ENCODE peak calls at places on chromosomes 5 and 9, in four cellular contexts. X is lung, L is cardiac muscle cell, H is lower lobe of right lung. G is an unnamed sample.

GRCh38 chr5:21236896-21237830 is 1249.2 kb upstream of the CDH18 start:
- DNase-seq in L (no peak), X (no peak), H (no peak), G (peak; percentile 9)

GRCh38 chr5:91150189-91150588 is 232.9 kb downstream of the ARRDC3 start:
- DNase-seq in X (no peak), H (no peak), L (no peak), G (no peak)

GRCh38 chr5:103021310-103021709 is 98.6 kb downstream of the GIN1 start:
- DNase-seq in L (no peak), H (no peak), X (no peak), G (peak; percentile 25)

GRCh38 chr5:33933723-33934544 is 2.3 kb upstream of the RXFP3 start:
- DNase-seq in X (no peak), L (no peak), H (no peak), G (no peak)

GRCh38 chr5:140342287-140342686 is 4.1 kb downstream of the HBEGF start:
- DNase-seq in H (no peak), L (no peak), X (no peak), G (no peak)

GRCh38 chr5:130216306-130216705 is 312.0 kb downstream of the CHSY3 start:
- DNase-seq in H (no peak), X (no peak), L (no peak), G (no peak)

GRCh38 chr5:170278611-170279500 is 18.7 kb downstream of the LCP2 start:
- DNase-seq in H (peak; percentile 79), L (no peak), X (peak; percentile 59), G (no peak)

GRCh38 chr5:169650701-169651331 is 13.7 kb downstream of the DOCK2 start:
- DNase-seq in L (no peak), X (no peak), H (no peak), G (no peak)

GRCh38 chr5:33343661-33344327 is 97.0 kb upstream of the TARS1 start:
- DNase-seq in L (no peak), H (no peak), X (no peak), G (peak; percentile 32)

GRCh38 chr5:44875661-44876250 is 67.0 kb downstream of the MRPS30 start:
- DNase-seq in X (no peak), H (no peak), L (no peak), G (peak; percentile 98)

GRCh38 chr9:93296889-93297480 is 113.0 kb downstream of the WNK2 start:
- DNase-seq in L (no peak), X (no peak), H (no peak), G (no peak)

GRCh38 chr9:96217756-96218693 is 84.0 kb downstream of the HSD17B3 start:
- DNase-seq in H (peak; percentile 77), L (peak; percentile 87), X (peak; percentile 73), G (no peak)

GRCh38 chr9:127320122-127320378 is 55.5 kb downstream of the GARNL3 start:
- DNase-seq in L (no peak), H (no peak), X (no peak), G (no peak)

GRCh38 chr5:126354012-126354856 is 69.0 kb upstream of the GRAMD2B start:
- DNase-seq in L (peak; percentile 57), H (no peak), X (no peak), G (peak; percentile 81)

DNA sequence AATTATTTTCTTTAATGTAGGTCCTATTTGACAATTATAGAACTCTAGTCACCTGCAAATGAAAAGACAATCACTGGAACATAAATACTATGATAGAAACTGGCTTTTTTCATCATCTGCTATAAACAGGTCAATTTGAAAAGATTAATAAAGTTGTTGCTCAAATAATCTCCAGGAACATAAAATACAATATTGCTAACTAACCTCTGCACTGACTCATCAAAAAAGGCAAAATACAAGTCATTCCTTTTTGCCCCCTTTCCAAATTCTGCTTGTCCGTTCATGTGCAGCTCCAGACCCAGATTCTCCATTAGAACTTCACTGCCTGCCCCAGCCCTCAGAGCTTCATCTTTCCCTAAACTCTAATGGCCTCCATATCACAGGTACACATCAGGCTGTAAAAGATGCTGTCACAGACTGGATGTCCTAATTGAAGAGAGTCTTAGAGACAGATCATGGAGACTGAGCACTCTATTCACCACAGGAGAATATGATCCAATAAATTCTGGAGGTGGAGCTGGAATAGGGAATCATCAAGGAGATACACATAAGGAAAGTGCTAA is 1.6 kb downstream of the DCTN4 start:
- DNase-seq in L (no peak), X (no peak), H (no peak), G (no peak)
- H3K4me3 ChIP-seq in L (peak overlapping the region; percentile 89), X (no peak overlapping the region), H (peak overlapping the region; percentile 76), G (peak overlapping the region; percentile 9)

GRCh38 chr5:112586596-112587062 is 151.1 kb upstream of the APC start:
- DNase-seq in X (no peak), H (no peak), L (no peak), G (no peak)
- H3K4me3 ChIP-seq in X (no peak overlapping the region), H (no peak overlapping the region), L (no peak overlapping the region), G (no peak overlapping the region)

GRCh38 chr5:1445313-1445894 is at the start of gene SLC6A3:
- DNase-seq in H (no peak), X (no peak), L (peak; percentile 81), G (no peak)
- H3K4me3 ChIP-seq in H (peak within 1 kb of the TSS; percentile 27), X (no peak within 1 kb of the TSS), L (peak within 1 kb of the TSS; percentile 10), G (no peak within 1 kb of the TSS)

DNA sequence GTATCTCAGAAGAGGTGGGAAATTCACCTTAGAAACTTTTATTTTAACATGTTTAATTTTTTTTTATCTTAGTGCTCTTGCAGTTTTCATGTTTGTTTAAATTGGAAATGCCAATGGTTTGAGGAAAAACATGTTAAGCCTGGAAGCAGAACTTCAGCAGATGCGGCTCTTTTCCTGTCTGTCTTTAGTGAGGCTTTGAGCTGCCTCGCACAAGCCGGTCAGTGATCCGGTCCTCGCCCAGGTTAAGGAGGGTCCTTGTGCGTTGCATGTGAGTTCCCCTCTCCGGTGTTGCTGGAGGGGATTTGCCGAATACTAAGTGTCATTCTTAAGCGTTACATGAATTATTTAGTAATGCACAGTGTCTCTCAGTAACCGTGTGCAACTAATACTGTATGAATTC is 9.4 kb upstream of the PLEKHG4B start:
- DNase-seq in X (no peak), H (no peak), L (no peak), G (no peak)
- H3K4me3 ChIP-seq in X (no peak overlapping the region), H (no peak overlapping the region), L (no peak overlapping the region), G (no peak overlapping the region)

DNA sequence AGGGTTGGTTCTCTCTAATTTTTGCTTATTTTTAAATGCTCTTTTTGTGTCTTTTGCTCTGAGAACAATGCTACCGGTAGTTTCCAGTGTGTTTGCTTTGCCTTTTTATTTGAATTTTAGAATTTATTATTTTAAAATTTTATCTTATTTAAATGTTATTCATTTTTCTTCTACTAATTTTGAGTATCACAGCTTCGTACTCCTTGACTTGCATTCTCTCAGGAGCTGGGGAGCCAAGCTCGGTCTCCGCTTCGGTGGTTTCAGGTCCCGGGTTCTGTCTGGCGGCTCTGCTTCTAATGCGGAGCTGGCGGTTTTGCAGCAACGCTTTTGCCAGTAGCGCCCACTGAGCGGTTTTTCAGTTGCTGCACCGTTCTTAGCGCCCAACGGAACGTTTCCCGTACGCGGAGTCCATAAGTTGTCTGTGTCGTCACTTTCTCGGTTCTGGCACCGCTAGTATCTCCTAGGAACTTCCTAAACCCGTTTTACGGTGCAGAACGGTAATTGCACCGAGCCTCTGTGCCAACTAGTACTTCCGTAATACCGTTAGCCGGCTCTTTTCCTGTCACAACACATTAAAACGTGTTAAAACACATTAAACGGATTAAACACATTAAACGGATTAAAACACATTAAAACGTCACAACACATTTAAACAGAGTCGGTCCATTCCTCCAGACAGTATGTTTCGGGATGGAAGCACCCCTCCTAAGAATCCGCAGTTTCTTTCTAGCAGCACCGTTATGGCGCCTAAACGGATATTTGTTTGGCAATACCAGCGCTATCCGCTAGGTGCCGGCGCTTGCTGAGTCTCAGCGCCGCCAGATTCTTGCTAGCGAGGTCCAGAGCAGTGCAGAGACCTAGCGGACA is 45.6 kb downstream of the ANXA2R start:
- DNase-seq in H (peak; percentile 89), L (peak; percentile 92), X (peak; percentile 87), G (no peak)
- H3K4me3 ChIP-seq in H (peak overlapping the region; percentile 58), L (peak overlapping the region; percentile 20), X (no peak overlapping the region), G (peak overlapping the region; percentile 54)

DNA sequence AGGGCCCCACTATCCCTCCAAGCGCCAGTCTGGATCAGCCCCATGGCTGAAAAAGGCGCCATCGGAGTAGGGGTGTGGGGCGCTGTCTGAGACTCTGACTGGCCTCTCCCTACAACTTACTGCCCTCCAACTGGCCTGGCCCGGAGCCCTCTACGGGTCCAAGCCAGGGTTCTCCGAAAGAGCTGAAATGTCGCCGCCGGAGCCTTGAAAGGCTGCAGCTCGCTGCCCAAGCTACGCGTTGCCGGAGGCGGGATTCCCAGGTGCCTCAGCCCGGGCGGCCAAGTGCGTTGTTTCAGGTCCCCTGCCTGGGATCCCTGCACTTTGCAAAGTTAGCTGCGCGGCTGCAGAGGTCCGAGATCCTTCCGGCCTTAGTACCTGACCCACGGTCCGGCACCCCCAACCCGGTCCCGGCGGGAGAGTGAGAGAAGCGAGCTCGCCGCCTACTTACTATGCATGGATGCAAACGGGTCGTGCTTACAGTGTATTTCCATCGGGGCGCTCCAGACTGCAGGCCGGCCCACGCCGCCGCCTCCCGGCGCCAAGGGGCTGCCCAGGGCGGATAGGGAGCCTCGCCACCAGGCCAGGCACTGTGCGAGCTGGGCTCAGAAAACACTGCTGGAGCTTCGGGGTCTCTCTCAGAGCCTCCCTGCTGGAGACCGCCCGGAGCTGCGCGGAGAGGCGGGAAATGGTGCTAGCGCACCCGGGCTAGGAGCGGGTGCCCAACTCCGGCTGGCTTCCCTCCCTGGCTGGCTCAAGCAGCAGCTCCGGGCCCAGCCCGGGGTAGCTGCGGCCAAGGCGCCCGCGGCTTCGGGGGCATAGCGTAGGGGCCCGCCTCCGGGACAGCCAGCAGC is 7.8 kb downstream of the PAX5 start:
- DNase-seq in L (no peak), H (no peak), X (no peak), G (no peak)
- H3K4me3 ChIP-seq in L (peak overlapping the region; percentile 19), H (peak overlapping the region; percentile 50), X (no peak overlapping the region), G (no peak overlapping the region)

GRCh38 chr5:40677456-40677855 is 2.3 kb upstream of the PTGER4 start:
- DNase-seq in L (no peak), H (no peak), X (no peak), G (no peak)
- H3K4me3 ChIP-seq in L (no peak overlapping the region), H (peak overlapping the region; percentile 82), X (no peak overlapping the region), G (no peak overlapping the region)

DNA sequence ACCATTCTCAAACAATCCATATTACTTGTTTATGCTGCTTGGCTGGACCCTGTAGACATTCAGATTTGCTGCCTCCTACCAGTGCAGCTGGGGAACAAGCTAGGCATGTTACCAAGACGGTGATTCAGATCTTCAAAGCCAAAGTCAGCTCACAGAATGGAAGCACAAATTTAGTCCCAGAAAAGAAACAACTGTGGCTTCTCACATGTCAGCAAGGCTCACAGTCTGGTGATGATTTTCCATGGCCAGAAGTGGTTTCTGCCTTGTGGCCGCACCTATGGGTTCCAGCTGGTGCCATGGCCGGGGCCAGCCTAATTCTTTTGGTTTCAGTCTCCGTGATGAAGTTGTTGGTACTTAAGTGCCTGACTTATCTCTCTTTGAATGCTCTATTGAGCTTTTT is 182.2 kb downstream of the TMC1 start:
- DNase-seq in X (no peak), L (no peak), H (no peak), G (no peak)
- H3K4me3 ChIP-seq in X (no peak overlapping the region), L (no peak overlapping the region), H (no peak overlapping the region), G (no peak overlapping the region)

GRCh38 chr5:151215546-151215880 is 8.4 kb downstream of the CCDC69 start:
- DNase-seq in L (no peak), X (no peak), H (no peak), G (no peak)
- H3K4me3 ChIP-seq in L (no peak overlapping the region), X (no peak overlapping the region), H (no peak overlapping the region), G (no peak overlapping the region)

GRCh38 chr5:181043285-181044092 is 3.4 kb downstream of the BTNL9 start:
- DNase-seq in X (peak; percentile 25), L (no peak), H (no peak), G (no peak)

GRCh38 chr5:181044662-181045305 is 4.7 kb downstream of the BTNL9 start:
- DNase-seq in H (no peak), L (no peak), X (peak; percentile 24), G (no peak)

GRCh38 chr5:181047288-181047687 is 7.2 kb downstream of the BTNL9 start:
- DNase-seq in L (no peak), H (no peak), X (no peak), G (no peak)

GRCh38 chr5:181044093-181044599 is 4.1 kb downstream of the BTNL9 start:
- DNase-seq in L (no peak), H (no peak), X (no peak), G (no peak)

GRCh38 chr5:181045316-181045715 is 5.2 kb downstream of the BTNL9 start:
- DNase-seq in H (no peak), L (no peak), X (peak; percentile 19), G (no peak)
- H3K4me3 ChIP-seq in H (peak overlapping the region; percentile 3), L (no peak overlapping the region), X (no peak overlapping the region), G (no peak overlapping the region)

G was measured in kidney epithelial cell.